ENCODE peak calls at places on chromosomes 11 and 22, in nine cellular contexts. P, G, E, U, R, Q, T, Y and W are unnamed samples.

GRCh38 chr11:8838248-8838647 is 72.7 kb upstream of the AKIP1 start:
- DNase-seq in P (no peak), G (no peak), E (no peak), U (no peak), R (no peak), Q (peak), T (no peak), Y (no peak), W (peak)

GRCh38 chr11:88623536-88623935 is 286.0 kb upstream of the CTSC start:
- DNase-seq in P (no peak), G (no peak), E (no peak), U (no peak), R (no peak), Q (no peak), T (no peak), Y (no peak), W (no peak)

GRCh38 chr11:77392842-77393241 is 81.1 kb downstream of the PAK1 start:
- DNase-seq in P (no peak), G (no peak), E (no peak), U (no peak), R (no peak), Q (no peak), T (no peak), Y (no peak), W (no peak)

GRCh38 chr11:9922806-9923205 is 258.9 kb downstream of the SWAP70 start:
- DNase-seq in P (no peak), G (no peak), E (no peak), U (no peak), R (peak), Q (no peak), T (no peak), Y (peak), W (no peak)

GRCh38 chr11:24496728-24497396 is at the start of gene LUZP2:
- DNase-seq in P (no peak), G (no peak), E (no peak), U (no peak), R (peak), Q (no peak), T (peak), Y (peak), W (no peak)

GRCh38 chr11:75055511-75055910 is 41.2 kb downstream of the OR2AT4 start:
- DNase-seq in P (no peak), G (no peak), E (no peak), U (no peak), R (no peak), Q (no peak), T (no peak), Y (no peak), W (no peak)

GRCh38 chr11:6357222-6357621 is 33.1 kb upstream of the SMPD1 start:
- DNase-seq in P (peak), G (no peak), E (peak), U (no peak), R (no peak), Q (no peak), T (no peak), Y (no peak), W (peak)

GRCh38 chr11:108947654-108948570 is 283.0 kb downstream of the DDX10 start:
- DNase-seq in P (no peak), G (no peak), E (no peak), U (no peak), R (no peak), Q (no peak), T (no peak), Y (no peak), W (no peak)

GRCh38 chr22:29031236-29031982 is 30.2 kb downstream of the C22orf31 start:
- DNase-seq in P (peak), G (no peak), E (peak), U (peak), R (peak), Q (no peak), T (peak), Y (peak), W (peak)

GRCh38 chr11:62715150-62716130 is 8.0 kb downstream of the GNG3 start:
- DNase-seq in P (no peak), G (no peak), E (no peak), U (no peak), R (peak), Q (no peak), T (peak), Y (no peak), W (no peak)

GRCh38 chr22:28903080-28903479 is 19.7 kb downstream of the ZNRF3 start:
- DNase-seq in P (peak), G (no peak), E (no peak), U (no peak), R (no peak), Q (no peak), T (no peak), Y (no peak), W (no peak)

GRCh38 chr11:67032830-67033555 is 10.1 kb downstream of the SYT12 start:
- DNase-seq in P (no peak), G (no peak), E (no peak), U (no peak), R (no peak), Q (no peak), T (no peak), Y (no peak), W (no peak)

GRCh38 chr11:115333106-115333505 is 171.1 kb downstream of the CADM1 start:
- DNase-seq in P (no peak), G (no peak), E (no peak), U (no peak), R (peak), Q (no peak), T (no peak), Y (no peak), W (no peak)

GRCh38 chr11:1337647-1338007 is 28.2 kb upstream of the TOLLIP start:
- DNase-seq in P (no peak), G (no peak), E (no peak), U (no peak), R (peak), Q (no peak), T (peak), Y (no peak), W (peak)

GRCh38 chr11:15663778-15664218 is 549.1 kb downstream of the INSC start:
- DNase-seq in P (no peak), G (no peak), E (no peak), U (no peak), R (peak), Q (no peak), T (no peak), Y (no peak), W (no peak)

DNA sequence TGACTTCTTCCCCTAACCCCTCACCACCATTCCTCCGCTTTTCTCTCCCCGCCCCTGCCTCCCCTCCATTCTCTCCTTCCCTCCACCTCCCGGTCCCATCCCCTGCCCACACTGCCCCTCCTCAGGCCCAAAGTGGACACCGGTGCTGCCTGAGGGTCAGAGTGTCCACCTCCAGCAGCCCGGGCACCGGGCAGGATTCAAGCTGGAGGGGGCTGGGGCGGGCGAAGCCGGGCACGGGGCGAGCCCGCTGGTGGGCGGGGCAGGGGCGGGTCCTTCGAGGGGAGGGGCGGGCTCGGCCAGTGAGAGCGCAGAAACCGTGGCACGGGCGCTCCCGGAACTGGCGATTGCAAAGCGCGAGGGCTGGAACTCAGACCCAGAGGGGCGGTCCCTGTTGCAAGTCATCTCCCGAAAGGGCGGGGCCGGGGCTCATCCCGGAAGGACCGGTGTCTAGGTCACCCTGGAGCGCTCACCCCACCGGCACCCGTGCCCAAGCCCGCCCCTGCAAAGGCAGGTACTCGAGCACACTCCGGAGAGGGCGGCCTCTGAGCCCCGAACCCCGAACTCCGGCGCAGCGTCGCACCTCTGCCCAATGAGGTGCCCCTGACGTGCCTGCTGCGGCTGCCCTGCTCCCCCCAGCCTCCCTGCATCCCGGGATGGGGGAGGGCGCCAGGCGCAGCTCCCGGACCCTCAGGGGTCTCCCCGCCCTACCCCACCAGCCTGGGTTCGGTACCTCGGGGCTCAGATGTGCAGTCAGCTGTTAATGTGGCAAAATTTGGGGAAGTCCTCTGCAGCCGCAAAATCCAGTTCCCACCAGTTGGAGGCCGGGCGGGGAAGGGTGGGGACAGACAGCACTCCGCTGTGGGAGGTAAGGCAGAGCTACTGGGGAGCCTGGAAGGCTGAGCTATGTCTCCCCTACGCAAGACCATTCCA is 16.5 kb upstream of the CDKN1C start:
- DNase-seq in P (peak), G (peak), E (peak), U (peak), R (peak), Q (peak), T (peak), Y (peak), W (peak)
- TF ChIP-seq POLR2AphosphoS5 in P (no peak), G (peak), E (peak), U (no peak), R (peak), Q (no peak), T (peak), Y (peak), W (peak)

DNA sequence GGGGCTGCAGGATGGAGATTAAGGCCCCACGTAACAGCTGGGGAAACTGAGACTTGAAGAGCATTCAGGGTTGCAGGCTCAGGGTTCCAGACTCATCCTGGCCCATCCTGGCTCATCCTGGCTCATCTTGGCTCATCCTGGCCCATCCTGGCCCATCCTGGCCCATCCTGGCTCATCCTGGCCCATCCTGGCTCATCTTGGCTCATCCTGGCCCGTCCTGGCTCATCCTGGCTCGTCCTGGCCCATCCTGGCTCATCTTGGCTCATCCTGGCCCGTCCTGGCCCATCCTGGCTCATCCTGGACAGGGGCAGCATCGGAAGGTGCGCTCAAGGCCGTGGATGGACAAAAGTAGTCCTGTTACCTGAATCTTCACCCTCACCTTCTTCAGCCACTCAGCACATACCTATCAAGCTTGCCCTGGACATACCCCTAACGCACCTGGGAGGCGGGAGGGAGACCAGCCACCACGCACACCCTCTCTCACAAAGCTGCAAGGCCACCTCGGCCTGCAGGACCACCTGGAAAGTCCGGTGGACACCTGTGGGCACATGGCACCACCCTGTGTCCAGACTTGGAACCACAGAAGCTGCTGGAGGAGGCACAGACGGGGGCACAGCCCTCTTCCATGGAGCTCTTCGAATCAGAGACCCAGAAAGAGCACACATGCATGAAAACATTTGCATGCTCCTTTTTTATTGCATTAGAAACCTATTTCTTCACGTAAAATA is 20.3 kb upstream of the NLRP6 start:
- DNase-seq in P (no peak), G (no peak), E (no peak), U (no peak), R (no peak), Q (no peak), T (no peak), Y (no peak), W (no peak)
- TF ChIP-seq CTCF in P (no peak), G (peak), E (no peak), U (no peak), R (peak), Q (no peak), T (no peak), Y (no peak), W (no peak)

DNA sequence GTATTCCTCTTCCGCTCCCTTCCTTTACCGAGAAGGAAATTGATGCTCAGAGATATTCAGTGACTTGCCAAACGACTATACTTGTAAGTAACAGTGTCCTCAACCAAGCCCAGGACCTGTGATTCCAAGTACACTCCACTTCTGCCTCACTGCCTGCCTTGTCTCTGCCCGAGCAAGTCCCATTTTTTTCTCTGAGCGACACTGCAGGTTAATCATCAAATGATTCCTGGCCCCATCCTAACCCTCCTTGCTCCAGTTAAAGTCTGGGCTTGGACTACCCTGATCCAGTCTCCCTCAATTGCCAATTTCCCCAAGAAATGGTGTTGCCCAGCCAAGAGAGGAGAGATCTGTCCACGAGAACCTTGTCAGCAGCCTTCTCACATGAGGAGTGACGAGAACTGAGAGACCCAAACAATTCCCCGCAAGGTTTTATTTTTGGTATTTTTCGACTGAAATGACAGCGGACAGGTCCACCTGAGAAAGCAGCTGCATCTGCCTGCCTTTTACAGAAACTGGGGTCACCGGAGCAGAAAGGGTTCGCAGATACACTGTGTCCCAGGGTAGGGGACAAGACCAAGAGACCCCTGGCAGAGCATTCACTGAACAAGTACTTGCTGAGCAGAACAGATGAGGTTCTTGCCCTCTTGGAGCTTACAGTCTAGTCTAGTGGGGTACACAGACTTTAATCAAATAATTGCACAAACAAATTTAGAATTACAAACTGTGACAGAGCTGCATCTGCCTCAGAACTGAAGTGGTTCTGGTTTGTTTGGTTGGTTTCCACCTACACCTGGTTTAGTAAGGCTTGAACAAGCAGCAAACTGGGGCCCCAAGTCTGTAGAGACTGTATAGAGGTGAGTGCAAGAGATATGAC is 11.4 kb downstream of the POU2AF1 start:
- DNase-seq in P (no peak), G (peak), E (peak), U (no peak), R (no peak), Q (no peak), T (no peak), Y (peak), W (no peak)
- H3K4me3 ChIP-seq in P (no peak), G (peak), E (no peak), U (no peak), R (no peak), Q (no peak), T (no peak), Y (no peak), W (no peak)

GRCh38 chr11:92322225-92322624 is 97.6 kb downstream of the FAT3 start:
- DNase-seq in P (no peak), G (no peak), E (no peak), U (no peak), R (no peak), Q (no peak), T (no peak), Y (no peak), W (no peak)

GRCh38 chr11:92329644-92330043 is 105.0 kb downstream of the FAT3 start:
- DNase-seq in P (no peak), G (no peak), E (no peak), U (no peak), R (no peak), Q (no peak), T (no peak), Y (peak), W (no peak)

GRCh38 chr11:92329137-92329536 is 104.5 kb downstream of the FAT3 start:
- DNase-seq in P (no peak), G (no peak), E (no peak), U (no peak), R (peak), Q (no peak), T (no peak), Y (no peak), W (no peak)

GRCh38 chr11:92325416-92325815 is 100.8 kb downstream of the FAT3 start:
- DNase-seq in P (no peak), G (no peak), E (no peak), U (no peak), R (no peak), Q (no peak), T (no peak), Y (no peak), W (no peak)

DNA sequence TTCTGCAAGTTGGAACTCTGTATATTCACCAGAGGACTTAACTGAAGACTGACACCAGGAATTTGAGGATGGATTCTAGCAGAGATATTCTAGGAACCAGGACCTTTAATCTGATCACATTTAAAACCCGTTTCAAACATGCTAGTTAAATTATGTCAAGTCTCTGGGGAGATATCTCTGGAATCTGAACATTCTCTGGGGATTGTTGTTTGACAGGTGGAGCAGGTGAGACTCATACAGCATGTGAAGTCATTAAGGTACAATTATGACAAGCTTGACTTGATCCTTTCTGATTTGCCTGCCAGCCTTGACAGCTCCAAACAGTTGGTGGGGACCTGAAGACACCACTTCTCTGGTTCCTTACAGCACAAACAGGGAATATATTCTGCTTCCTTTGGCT is 100.3 kb downstream of the FAT3 start:
- DNase-seq in P (no peak), G (no peak), E (no peak), U (no peak), R (no peak), Q (no peak), T (no peak), Y (no peak), W (no peak)
- TF ChIP-seq POLR2AphosphoS5 in P (no peak), G (no peak), E (no peak), U (no peak), R (no peak), Q (no peak), T (no peak), Y (no peak), W (no peak)

DNA sequence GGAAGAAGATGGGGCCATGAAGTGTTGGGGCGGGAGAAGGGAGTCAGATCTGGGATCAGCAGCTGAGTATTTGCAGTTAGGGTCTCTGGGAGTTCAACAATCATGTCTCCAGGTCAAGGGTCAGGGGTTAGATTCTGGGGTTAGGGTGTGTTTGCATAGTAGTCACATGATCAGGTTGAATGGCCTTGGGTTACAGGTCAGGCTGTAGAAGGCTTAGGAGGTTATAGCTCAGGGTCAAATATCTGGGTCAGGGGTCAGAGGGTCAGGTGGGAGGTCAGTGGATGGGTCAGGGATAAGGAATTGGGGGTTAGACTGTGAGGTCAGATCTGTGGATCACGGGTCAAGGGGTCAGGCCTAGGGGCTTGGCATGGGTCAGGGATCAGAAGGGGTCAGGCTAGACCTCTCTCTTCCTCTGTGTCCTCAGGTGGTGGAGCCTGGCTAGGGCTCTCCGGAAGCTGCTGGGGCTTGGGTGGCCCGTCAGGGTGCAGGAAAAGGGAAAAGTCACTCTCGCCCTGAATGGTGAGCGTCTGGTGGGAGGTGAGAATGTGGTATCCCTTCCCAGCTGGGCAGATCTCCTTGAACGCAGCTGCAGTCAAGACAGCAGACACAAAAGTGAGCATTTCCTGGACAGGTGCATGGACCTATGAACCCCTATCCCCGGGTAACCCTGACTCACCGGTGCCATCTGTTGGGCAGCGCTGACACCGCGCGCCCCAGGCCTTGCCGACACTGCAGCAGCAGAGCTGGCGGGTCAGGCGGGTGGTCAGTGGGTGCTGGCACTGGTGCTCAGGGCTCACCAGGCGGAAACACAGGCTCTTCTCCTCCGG is 6.4 kb downstream of the LTBP3 start:
- DNase-seq in P (no peak), G (no peak), E (peak), U (peak), R (peak), Q (peak), T (peak), Y (no peak), W (no peak)
- TF ChIP-seq CTCF in P (peak), G (peak), E (peak), U (peak), R (peak), Q (peak), T (peak), Y (no peak), W (no peak)

GRCh38 chr11:105520706-105521345 is 89.0 kb upstream of the GRIA4 start:
- DNase-seq in P (no peak), G (no peak), E (no peak), U (no peak), R (no peak), Q (no peak), T (no peak), Y (no peak), W (no peak)
- H3K4me3 ChIP-seq in P (no peak), G (no peak), E (no peak), U (no peak), R (no peak), Q (no peak), T (no peak), Y (no peak), W (no peak)